ENCODE peak calls at places on chromosome 6, in five cellular contexts. S, W, G, P and J are unnamed samples.
A peak's percentile ranks its signal among the peaks of the same experiment; 100 is the strongest.

GRCh38 chr6:164927288-164928040 is 381.9 kb downstream of the C6orf118 start:
- DNase-seq in S (peak; percentile 67), G (peak; percentile 30), P (peak; percentile 84), W (peak; percentile 94), J (no peak)

GRCh38 chr6:158815379-158815724 is 3.8 kb downstream of the EZR start:
- DNase-seq in S (no peak), G (peak; percentile 67), W (no peak), P (no peak), J (no peak)

GRCh38 chr6:1786455-1787108 is 176.9 kb downstream of the FOXC1 start:
- DNase-seq in P (no peak), G (no peak), S (no peak), W (no peak), J (no peak)

GRCh38 chr6:110033749-110034636 is 55.9 kb downstream of the GPR6 start:
- DNase-seq in W (no peak), S (no peak), P (no peak), G (no peak), J (no peak)

GRCh38 chr6:21188505-21189223 is 404.9 kb upstream of the SOX4 start:
- DNase-seq in W (no peak), G (no peak), S (no peak), P (no peak), J (peak; percentile 49)

GRCh38 chr6:40877362-40877761 is 161.7 kb downstream of the UNC5CL start:
- DNase-seq in P (no peak), W (no peak), S (no peak), G (peak; percentile 2), J (no peak)

GRCh38 chr6:122610690-122611455 is 668 bp downstream of the PKIB start:
- DNase-seq in W (peak; percentile 37), S (peak; percentile 29), P (peak; percentile 58), G (peak; percentile 57), J (no peak)

GRCh38 chr6:135311446-135312200 is 130.5 kb downstream of the MYB start:
- DNase-seq in G (no peak), P (no peak), S (no peak), W (no peak), J (no peak)

GRCh38 chr6:74733830-74734591 is 471.8 kb downstream of the COL12A1 start:
- DNase-seq in W (no peak), S (no peak), P (no peak), G (no peak), J (no peak)

GRCh38 chr6:168132531-168133184 is 53.6 kb upstream of the FRMD1 start:
- DNase-seq in P (peak; percentile 80), W (peak; percentile 94), G (peak; percentile 7), S (peak; percentile 76), J (no peak)

GRCh38 chr6:52497652-52498408 is 77.7 kb downstream of the EFHC1 start:
- DNase-seq in P (no peak), S (no peak), G (no peak), W (no peak), J (no peak)

GRCh38 chr6:165468361-165468760 is 159.0 kb upstream of the C6orf118 start:
- DNase-seq in G (no peak), P (no peak), S (no peak), W (no peak), J (no peak)

GRCh38 chr6:80094017-80094416 is 12.5 kb upstream of the BCKDHB start:
- DNase-seq in S (peak; percentile 35), W (no peak), P (no peak), G (peak; percentile 14), J (no peak)

GRCh38 chr6:137677714-137678113 is 183.5 kb upstream of the OLIG3 start:
- DNase-seq in G (no peak), P (no peak), W (peak; percentile 41), S (no peak), J (no peak)

GRCh38 chr6:996271-996852 is 303.4 kb upstream of the EXOC2 start:
- DNase-seq in G (no peak), S (no peak), W (no peak), P (no peak), J (no peak)

GRCh38 chr6:88680654-88681053 is 282.8 kb downstream of the RNGTT start:
- DNase-seq in G (no peak), S (no peak), W (no peak), P (no peak), J (no peak)